ENCODE peak calls at places on chromosomes 7 and 10, in nine cellular contexts. One of them, this sample, is unnamed.
A peak's percentile ranks its signal among the peaks of the same experiment; 100 is the strongest.

GRCh38 chr10:31477584-31477983 is 158.6 kb downstream of the ZEB1 start:
- DNase-seq in GM23248: no peak
- DNase-seq in iPS DF 19.7: no peak
- DNase-seq in WERI-Rb-1: no peak
- DNase-seq in right cardiac atrium: no peak
- DNase-seq in NCI-H2081: no peak
- DNase-seq in germinal center: no peak
- DNase-seq in Caki2: no peak
- DNase-seq in gastrocnemius medialis: no peak
- DNase-seq in this sample: no peak

GRCh38 chr7:44294325-44295069 is 30.9 kb downstream of the CAMK2B start:
- DNase-seq in iPS DF 19.7: no peak
- DNase-seq in right cardiac atrium: no peak
- DNase-seq in GM23248: no peak
- DNase-seq in germinal center: no peak
- DNase-seq in WERI-Rb-1: no peak
- DNase-seq in gastrocnemius medialis: no peak
- DNase-seq in Caki2: no peak
- DNase-seq in NCI-H2081: no peak
- DNase-seq in this sample: no peak

GRCh38 chr7:22563621-22564241 is 63.7 kb upstream of the STEAP1B start:
- DNase-seq in NCI-H2081: peak; percentile 67
- DNase-seq in right cardiac atrium: no peak
- DNase-seq in iPS DF 19.7: no peak
- DNase-seq in germinal center: no peak
- DNase-seq in gastrocnemius medialis: no peak
- DNase-seq in Caki2: no peak
- DNase-seq in WERI-Rb-1: no peak
- DNase-seq in GM23248: peak; percentile 51
- DNase-seq in this sample: no peak

GRCh38 chr7:150901160-150902035 is 49.1 kb downstream of the AOC1 start:
- DNase-seq in WERI-Rb-1: no peak
- DNase-seq in NCI-H2081: peak; percentile 91
- DNase-seq in right cardiac atrium: no peak
- DNase-seq in germinal center: no peak
- DNase-seq in iPS DF 19.7: no peak
- DNase-seq in GM23248: no peak
- DNase-seq in gastrocnemius medialis: no peak
- DNase-seq in Caki2: no peak
- DNase-seq in this sample: no peak

GRCh38 chr10:92181575-92181974 is 109.3 kb downstream of the CPEB3 start:
- DNase-seq in germinal center: peak; percentile 32
- DNase-seq in NCI-H2081: peak; percentile 14
- DNase-seq in Caki2: no peak
- DNase-seq in iPS DF 19.7: no peak
- DNase-seq in gastrocnemius medialis: no peak
- DNase-seq in WERI-Rb-1: no peak
- DNase-seq in right cardiac atrium: no peak
- DNase-seq in GM23248: peak; percentile 7
- DNase-seq in this sample: no peak

GRCh38 chr7:110637252-110637651 is 453.7 kb upstream of the LRRN3 start:
- DNase-seq in iPS DF 19.7: no peak
- DNase-seq in Caki2: no peak
- DNase-seq in NCI-H2081: no peak
- DNase-seq in right cardiac atrium: peak; percentile 7
- DNase-seq in gastrocnemius medialis: no peak
- DNase-seq in GM23248: no peak
- DNase-seq in WERI-Rb-1: no peak
- DNase-seq in germinal center: no peak
- DNase-seq in this sample: no peak

GRCh38 chr10:102457591-102458150 is 6.3 kb upstream of the C10orf95 start:
- DNase-seq in iPS DF 19.7: no peak
- DNase-seq in germinal center: no peak
- DNase-seq in NCI-H2081: no peak
- DNase-seq in gastrocnemius medialis: no peak
- DNase-seq in Caki2: no peak
- DNase-seq in GM23248: no peak
- DNase-seq in WERI-Rb-1: no peak
- DNase-seq in right cardiac atrium: no peak
- DNase-seq in this sample: peak; percentile 73

GRCh38 chr10:94443549-94443948 is 41.2 kb downstream of the TBC1D12 start:
- DNase-seq in NCI-H2081: no peak
- DNase-seq in germinal center: no peak
- DNase-seq in WERI-Rb-1: no peak
- DNase-seq in Caki2: no peak
- DNase-seq in gastrocnemius medialis: no peak
- DNase-seq in iPS DF 19.7: no peak
- DNase-seq in GM23248: no peak
- DNase-seq in right cardiac atrium: no peak
- DNase-seq in this sample: no peak

GRCh38 chr10:43953672-43954071 is 305.0 kb upstream of the ZNF32 start:
- DNase-seq in gastrocnemius medialis: no peak
- DNase-seq in right cardiac atrium: no peak
- DNase-seq in GM23248: no peak
- DNase-seq in germinal center: no peak
- DNase-seq in iPS DF 19.7: no peak
- DNase-seq in WERI-Rb-1: no peak
- DNase-seq in NCI-H2081: no peak
- DNase-seq in Caki2: no peak
- DNase-seq in this sample: no peak

GRCh38 chr10:118522791-118523498 is 72.5 kb downstream of the PRLHR start:
- DNase-seq in GM23248: peak; percentile 79
- DNase-seq in WERI-Rb-1: no peak
- DNase-seq in gastrocnemius medialis: no peak
- DNase-seq in NCI-H2081: no peak
- DNase-seq in germinal center: no peak
- DNase-seq in iPS DF 19.7: no peak
- DNase-seq in Caki2: no peak
- DNase-seq in right cardiac atrium: no peak
- DNase-seq in this sample: no peak

GRCh38 chr10:122033224-122033926 is 44.4 kb downstream of the TACC2 start:
- DNase-seq in GM23248: no peak
- DNase-seq in gastrocnemius medialis: peak; percentile 66
- DNase-seq in right cardiac atrium: no peak
- DNase-seq in WERI-Rb-1: no peak
- DNase-seq in Caki2: no peak
- DNase-seq in NCI-H2081: no peak
- DNase-seq in iPS DF 19.7: no peak
- DNase-seq in germinal center: no peak
- DNase-seq in this sample: no peak

GRCh38 chr10:69123747-69124557 is at the start of gene VPS26A:
- DNase-seq in iPS DF 19.7: peak; percentile 74
- DNase-seq in GM23248: peak; percentile 99
- DNase-seq in gastrocnemius medialis: peak; percentile 98
- DNase-seq in germinal center: peak; percentile 99
- DNase-seq in WERI-Rb-1: peak; percentile 99
- DNase-seq in NCI-H2081: peak; percentile 91
- DNase-seq in right cardiac atrium: peak; percentile 99
- DNase-seq in Caki2: peak; percentile 97
- DNase-seq in this sample: peak; percentile 99

GRCh38 chr10:1665681-1666080 is 71.6 kb downstream of the ADARB2 start:
- DNase-seq in WERI-Rb-1: no peak
- DNase-seq in gastrocnemius medialis: no peak
- DNase-seq in right cardiac atrium: no peak
- DNase-seq in germinal center: no peak
- DNase-seq in Caki2: no peak
- DNase-seq in NCI-H2081: no peak
- DNase-seq in GM23248: no peak
- DNase-seq in iPS DF 19.7: no peak
- DNase-seq in this sample: no peak

GRCh38 chr10:95350212-95350829 is 59.5 kb upstream of the PDLIM1 start:
- DNase-seq in right cardiac atrium: no peak
- DNase-seq in gastrocnemius medialis: no peak
- DNase-seq in iPS DF 19.7: no peak
- DNase-seq in WERI-Rb-1: no peak
- DNase-seq in germinal center: no peak
- DNase-seq in Caki2: no peak
- DNase-seq in NCI-H2081: no peak
- DNase-seq in GM23248: peak; percentile 52
- DNase-seq in this sample: no peak

GRCh38 chr7:15291707-15292106 is 270.1 kb downstream of the AGMO start:
- DNase-seq in NCI-H2081: no peak
- DNase-seq in right cardiac atrium: no peak
- DNase-seq in WERI-Rb-1: no peak
- DNase-seq in GM23248: no peak
- DNase-seq in gastrocnemius medialis: no peak
- DNase-seq in Caki2: no peak
- DNase-seq in germinal center: no peak
- DNase-seq in iPS DF 19.7: no peak
- DNase-seq in this sample: no peak

GRCh38 chr7:157885140-157885539 is 548.3 kb downstream of the DNAJB6 start:
- DNase-seq in GM23248: no peak
- DNase-seq in germinal center: no peak
- DNase-seq in iPS DF 19.7: no peak
- DNase-seq in right cardiac atrium: no peak
- DNase-seq in WERI-Rb-1: no peak
- DNase-seq in Caki2: no peak
- DNase-seq in gastrocnemius medialis: no peak
- DNase-seq in NCI-H2081: no peak
- DNase-seq in this sample: no peak

GRCh38 chr7:601573-602340 is 82.1 kb upstream of the PDGFA start:
- DNase-seq in WERI-Rb-1: no peak
- DNase-seq in iPS DF 19.7: no peak
- DNase-seq in GM23248: peak; percentile 37
- DNase-seq in NCI-H2081: no peak
- DNase-seq in germinal center: peak; percentile 47
- DNase-seq in gastrocnemius medialis: no peak
- DNase-seq in right cardiac atrium: peak; percentile 75
- DNase-seq in Caki2: no peak
- DNase-seq in this sample: no peak

GRCh38 chr10:60646966-60647796 is 131.1 kb upstream of the CDK1 start:
- DNase-seq in WERI-Rb-1: peak; percentile 23
- DNase-seq in Caki2: peak; percentile 30
- DNase-seq in germinal center: peak; percentile 24
- DNase-seq in GM23248: peak; percentile 73
- DNase-seq in iPS DF 19.7: no peak
- DNase-seq in NCI-H2081: peak; percentile 55
- DNase-seq in right cardiac atrium: no peak
- DNase-seq in gastrocnemius medialis: no peak
- DNase-seq in this sample: peak; percentile 78

GRCh38 chr7:144908943-144909556 is 73.2 kb upstream of the TPK1 start:
- DNase-seq in Caki2: no peak
- DNase-seq in gastrocnemius medialis: no peak
- DNase-seq in NCI-H2081: no peak
- DNase-seq in right cardiac atrium: no peak
- DNase-seq in iPS DF 19.7: no peak
- DNase-seq in WERI-Rb-1: no peak
- DNase-seq in germinal center: no peak
- DNase-seq in GM23248: no peak
- DNase-seq in this sample: no peak

GRCh38 chr7:113918946-113919345 is at the start of gene PPP1R3A:
- DNase-seq in iPS DF 19.7: no peak
- DNase-seq in gastrocnemius medialis: peak; percentile 79
- DNase-seq in right cardiac atrium: peak; percentile 19
- DNase-seq in Caki2: no peak
- DNase-seq in GM23248: no peak
- DNase-seq in germinal center: no peak
- DNase-seq in NCI-H2081: no peak
- DNase-seq in WERI-Rb-1: no peak
- DNase-seq in this sample: no peak

GRCh38 chr7:68676789-68677535 is 921.3 kb upstream of the AUTS2 start:
- DNase-seq in gastrocnemius medialis: no peak
- DNase-seq in right cardiac atrium: no peak
- DNase-seq in germinal center: no peak
- DNase-seq in NCI-H2081: no peak
- DNase-seq in Caki2: no peak
- DNase-seq in iPS DF 19.7: no peak
- DNase-seq in WERI-Rb-1: no peak
- DNase-seq in GM23248: no peak
- DNase-seq in this sample: no peak

GRCh38 chr7:70131807-70132565 is 533.7 kb downstream of the AUTS2 start:
- DNase-seq in NCI-H2081: peak; percentile 69
- DNase-seq in GM23248: no peak
- DNase-seq in right cardiac atrium: no peak
- DNase-seq in Caki2: no peak
- DNase-seq in WERI-Rb-1: no peak
- DNase-seq in iPS DF 19.7: no peak
- DNase-seq in gastrocnemius medialis: no peak
- DNase-seq in germinal center: no peak
- DNase-seq in this sample: no peak

GRCh38 chr10:2077231-2077630 is 339.9 kb upstream of the ADARB2 start:
- DNase-seq in gastrocnemius medialis: no peak
- DNase-seq in right cardiac atrium: no peak
- DNase-seq in GM23248: no peak
- DNase-seq in Caki2: peak; percentile 24
- DNase-seq in WERI-Rb-1: no peak
- DNase-seq in NCI-H2081: no peak
- DNase-seq in iPS DF 19.7: no peak
- DNase-seq in germinal center: no peak
- DNase-seq in this sample: no peak

GRCh38 chr10:31707578-31708411 is 220.8 kb downstream of the ARHGAP12 start:
- DNase-seq in right cardiac atrium: peak; percentile 83
- DNase-seq in Caki2: no peak
- DNase-seq in GM23248: peak; percentile 86
- DNase-seq in germinal center: peak; percentile 48
- DNase-seq in iPS DF 19.7: no peak
- DNase-seq in gastrocnemius medialis: peak; percentile 36
- DNase-seq in WERI-Rb-1: peak; percentile 48
- DNase-seq in NCI-H2081: no peak
- DNase-seq in this sample: peak; percentile 30

This sample was measured in cerebellar cortex.